ENCODE peak calls at places on chromosomes 13 and 19, in five cellular contexts. One of them, this sample, is unnamed.

GRCh38 chr13:45178349-45179142 is 22.3 kb downstream of the KCTD4 start:
- DNase-seq in EH: peak; percentile 71
- DNase-seq in cardiac septum: no peak
- DNase-seq in HFF-Myc: no peak
- DNase-seq in cardiac fibroblast: peak; percentile 81
- DNase-seq in this sample: peak; percentile 11

GRCh38 chr19:3783660-3784584 is 2.3 kb downstream of the MATK start:
- DNase-seq in EH: no peak
- DNase-seq in HFF-Myc: no peak
- DNase-seq in cardiac fibroblast: no peak
- DNase-seq in cardiac septum: no peak
- DNase-seq in this sample: peak; percentile 72

GRCh38 chr19:1235625-1236538 is 1.9 kb downstream of the CBARP start:
- DNase-seq in cardiac fibroblast: peak; percentile 23
- DNase-seq in HFF-Myc: no peak
- DNase-seq in EH: peak; percentile 65
- DNase-seq in cardiac septum: no peak
- DNase-seq in this sample: peak; percentile 97

GRCh38 chr13:33328691-33329090 is 43.1 kb upstream of the STARD13 start:
- DNase-seq in EH: peak; percentile 60
- DNase-seq in cardiac septum: no peak
- DNase-seq in cardiac fibroblast: no peak
- DNase-seq in HFF-Myc: no peak
- DNase-seq in this sample: no peak

GRCh38 chr13:98171806-98172569 is 5.1 kb downstream of the RNF113B start:
- DNase-seq in cardiac fibroblast: peak; percentile 60
- DNase-seq in HFF-Myc: no peak
- DNase-seq in EH: peak; percentile 79
- DNase-seq in cardiac septum: peak; percentile 81
- DNase-seq in this sample: peak; percentile 84

GRCh38 chr13:110560606-110561334 is 752 bp downstream of the RAB20 start:
- DNase-seq in EH: peak; percentile 51
- DNase-seq in cardiac septum: no peak
- DNase-seq in cardiac fibroblast: peak; percentile 45
- DNase-seq in HFF-Myc: no peak
- DNase-seq in this sample: peak; percentile 77

GRCh38 chr19:5403968-5404640 is 51.1 kb upstream of the ZNRF4 start:
- DNase-seq in EH: peak; percentile 88
- DNase-seq in HFF-Myc: peak; percentile 86
- DNase-seq in cardiac fibroblast: peak; percentile 86
- DNase-seq in cardiac septum: peak; percentile 84
- DNase-seq in this sample: peak; percentile 96

GRCh38 chr13:95627590-95627989 is 16.9 kb downstream of the DZIP1 start:
- DNase-seq in EH: peak; percentile 72
- DNase-seq in cardiac septum: no peak
- DNase-seq in cardiac fibroblast: peak; percentile 62
- DNase-seq in HFF-Myc: no peak
- DNase-seq in this sample: no peak

GRCh38 chr19:5060591-5061339 is 91.9 kb downstream of the KDM4B start:
- DNase-seq in cardiac fibroblast: no peak
- DNase-seq in EH: no peak
- DNase-seq in cardiac septum: no peak
- DNase-seq in HFF-Myc: no peak
- DNase-seq in this sample: no peak

GRCh38 chr13:29284726-29285125 is 310.8 kb downstream of the SLC7A1 start:
- DNase-seq in cardiac septum: no peak
- DNase-seq in HFF-Myc: no peak
- DNase-seq in cardiac fibroblast: no peak
- DNase-seq in EH: peak; percentile 1
- DNase-seq in this sample: no peak

GRCh38 chr19:6236310-6237291 is 43.2 kb downstream of the MLLT1 start:
- DNase-seq in cardiac septum: no peak
- DNase-seq in cardiac fibroblast: no peak
- DNase-seq in EH: no peak
- DNase-seq in HFF-Myc: no peak
- DNase-seq in this sample: peak; percentile 62

GRCh38 chr19:41547569-41547968 is 28.4 kb upstream of the CEACAM21 start:
- DNase-seq in EH: no peak
- DNase-seq in cardiac septum: no peak
- DNase-seq in cardiac fibroblast: no peak
- DNase-seq in HFF-Myc: no peak
- DNase-seq in this sample: no peak

GRCh38 chr13:79533781-79534400 is 52.9 kb downstream of the NDFIP2 start:
- DNase-seq in EH: peak; percentile 76
- DNase-seq in cardiac septum: no peak
- DNase-seq in cardiac fibroblast: peak; percentile 53
- DNase-seq in HFF-Myc: no peak
- DNase-seq in this sample: peak; percentile 18

GRCh38 chr19:40255619-40256166 is 29.2 kb upstream of the CCNP start:
- DNase-seq in EH: no peak
- DNase-seq in cardiac fibroblast: no peak
- DNase-seq in cardiac septum: no peak
- DNase-seq in HFF-Myc: no peak
- DNase-seq in this sample: peak; percentile 26

GRCh38 chr19:47411101-47411500 is 8.2 kb downstream of the MEIS3 start:
- DNase-seq in cardiac fibroblast: no peak
- DNase-seq in cardiac septum: no peak
- DNase-seq in EH: peak; percentile 29
- DNase-seq in HFF-Myc: no peak
- DNase-seq in this sample: peak; percentile 80

GRCh38 chr19:37855098-37855497 is 51.3 kb downstream of the WDR87 start:
- DNase-seq in cardiac fibroblast: peak; percentile 25
- DNase-seq in cardiac septum: no peak
- DNase-seq in HFF-Myc: no peak
- DNase-seq in EH: no peak
- DNase-seq in this sample: peak; percentile 84

GRCh38 chr13:29901714-29902631 is 51.6 kb upstream of the UBL3 start:
- DNase-seq in HFF-Myc: peak; percentile 84
- DNase-seq in cardiac fibroblast: peak; percentile 96
- DNase-seq in cardiac septum: no peak
- DNase-seq in EH: peak; percentile 94
- DNase-seq in this sample: peak; percentile 76

GRCh38 chr19:5035105-5035761 is 66.3 kb downstream of the KDM4B start:
- DNase-seq in cardiac fibroblast: no peak
- DNase-seq in HFF-Myc: no peak
- DNase-seq in EH: no peak
- DNase-seq in cardiac septum: no peak
- DNase-seq in this sample: no peak

GRCh38 chr19:44808463-44809371 is at the start of gene BCAM:
- DNase-seq in EH: peak; percentile 79
- DNase-seq in cardiac septum: peak; percentile 90
- DNase-seq in HFF-Myc: no peak
- DNase-seq in cardiac fibroblast: peak; percentile 33
- DNase-seq in this sample: peak; percentile 99

GRCh38 chr13:36193151-36193855 is 21.1 kb downstream of the SOHLH2 start:
- DNase-seq in EH: peak; percentile 75
- DNase-seq in cardiac fibroblast: peak; percentile 70
- DNase-seq in cardiac septum: no peak
- DNase-seq in HFF-Myc: no peak
- DNase-seq in this sample: no peak

GRCh38 chr19:36837902-36838783 is at the start of gene ZNF790:
- DNase-seq in HFF-Myc: peak; percentile 68
- DNase-seq in EH: peak; percentile 93
- DNase-seq in cardiac fibroblast: peak; percentile 94
- DNase-seq in cardiac septum: peak; percentile 92
- DNase-seq in this sample: peak; percentile 92

GRCh38 chr19:27974082-27974513 is 1238.9 kb downstream of the UQCRFS1 start:
- DNase-seq in EH: no peak
- DNase-seq in cardiac septum: no peak
- DNase-seq in cardiac fibroblast: peak; percentile 45
- DNase-seq in HFF-Myc: no peak
- DNase-seq in this sample: peak; percentile 32

GRCh38 chr19:6218497-6219146 is 61.2 kb downstream of the MLLT1 start:
- DNase-seq in EH: peak; percentile 84
- DNase-seq in cardiac fibroblast: peak; percentile 86
- DNase-seq in HFF-Myc: peak; percentile 67
- DNase-seq in cardiac septum: peak; percentile 94
- DNase-seq in this sample: peak; percentile 100

GRCh38 chr19:5186293-5187050 is 154.1 kb downstream of the PTPRS start:
- DNase-seq in cardiac septum: no peak
- DNase-seq in HFF-Myc: peak; percentile 46
- DNase-seq in cardiac fibroblast: peak; percentile 65
- DNase-seq in EH: peak; percentile 83
- DNase-seq in this sample: peak; percentile 92

GRCh38 chr13:99996177-99996705 is 14.7 kb downstream of the ZIC2 start:
- DNase-seq in EH: no peak
- DNase-seq in HFF-Myc: no peak
- DNase-seq in cardiac fibroblast: peak; percentile 38
- DNase-seq in cardiac septum: no peak
- DNase-seq in this sample: peak; percentile 46

GRCh38 chr19:39401549-39402416 is 4.9 kb upstream of the ZFP36 start:
- DNase-seq in cardiac fibroblast: peak; percentile 88
- DNase-seq in EH: peak; percentile 65
- DNase-seq in cardiac septum: no peak
- DNase-seq in HFF-Myc: no peak
- DNase-seq in this sample: peak; percentile 90

GRCh38 chr19:40416918-40417713 is 3.9 kb upstream of the PRX start:
- DNase-seq in HFF-Myc: no peak
- DNase-seq in cardiac septum: peak; percentile 84
- DNase-seq in cardiac fibroblast: peak; percentile 22
- DNase-seq in EH: peak; percentile 63
- DNase-seq in this sample: peak; percentile 69

GRCh38 chr13:50523307-50523706 is 320.2 kb downstream of the DLEU7 start:
- DNase-seq in cardiac fibroblast: no peak
- DNase-seq in HFF-Myc: no peak
- DNase-seq in EH: no peak
- DNase-seq in cardiac septum: no peak
- DNase-seq in this sample: no peak